ENCODE peak calls at places on chromosomes 4 and X, in ten cellular contexts. One of them, this sample, is unnamed.

GRCh38 chrX:119726900-119727555 is 31.4 kb upstream of the SOWAHD start:
- DNase-seq in body of pancreas: no peak
- DNase-seq in astrocyte of the spinal cord: no peak
- DNase-seq in AG04450: no peak
- DNase-seq in endodermal cell: no peak
- DNase-seq in H9: no peak
- DNase-seq in right lobe of liver: no peak
- DNase-seq in RWPE1: no peak
- DNase-seq in stomach: no peak
- DNase-seq in transverse colon: no peak
- DNase-seq in this sample: no peak

GRCh38 chrX:63506320-63506719 is 155.2 kb upstream of the SPIN4 start:
- DNase-seq in right lobe of liver: no peak
- DNase-seq in H9: no peak
- DNase-seq in AG04450: no peak
- DNase-seq in RWPE1: peak; percentile 0
- DNase-seq in astrocyte of the spinal cord: peak; percentile 39
- DNase-seq in stomach: no peak
- DNase-seq in endodermal cell: no peak
- DNase-seq in transverse colon: no peak
- DNase-seq in body of pancreas: no peak
- DNase-seq in this sample: no peak

GRCh38 chr4:794911-795725 is 30.8 kb downstream of the CPLX1 start:
- DNase-seq in stomach: no peak
- DNase-seq in AG04450: no peak
- DNase-seq in body of pancreas: no peak
- DNase-seq in astrocyte of the spinal cord: no peak
- DNase-seq in transverse colon: no peak
- DNase-seq in RWPE1: no peak
- DNase-seq in H9: no peak
- DNase-seq in endodermal cell: peak; percentile 66
- DNase-seq in right lobe of liver: no peak
- DNase-seq in this sample: no peak

GRCh38 chr4:127534041-127534440 is 98.7 kb upstream of the INTU start:
- DNase-seq in H9: no peak
- DNase-seq in right lobe of liver: no peak
- DNase-seq in body of pancreas: no peak
- DNase-seq in stomach: no peak
- DNase-seq in RWPE1: no peak
- DNase-seq in astrocyte of the spinal cord: no peak
- DNase-seq in AG04450: no peak
- DNase-seq in endodermal cell: no peak
- DNase-seq in transverse colon: no peak
- DNase-seq in this sample: no peak

GRCh38 chrX:109889289-109890006 is 113.5 kb upstream of the TMEM164 start:
- DNase-seq in astrocyte of the spinal cord: peak; percentile 16
- DNase-seq in RWPE1: no peak
- DNase-seq in H9: no peak
- DNase-seq in transverse colon: no peak
- DNase-seq in right lobe of liver: no peak
- DNase-seq in AG04450: no peak
- DNase-seq in endodermal cell: no peak
- DNase-seq in body of pancreas: no peak
- DNase-seq in stomach: no peak
- DNase-seq in this sample: peak; percentile 13

GRCh38 chr4:86302242-86302641 is 57.6 kb downstream of the MAPK10 start:
- DNase-seq in endodermal cell: no peak
- DNase-seq in AG04450: no peak
- DNase-seq in transverse colon: peak; percentile 16
- DNase-seq in H9: peak; percentile 31
- DNase-seq in body of pancreas: peak; percentile 20
- DNase-seq in stomach: no peak
- DNase-seq in RWPE1: no peak
- DNase-seq in right lobe of liver: no peak
- DNase-seq in astrocyte of the spinal cord: peak; percentile 76
- DNase-seq in this sample: peak; percentile 8

GRCh38 chr4:142324572-142324971 is 521.5 kb downstream of the INPP4B start:
- DNase-seq in AG04450: no peak
- DNase-seq in H9: no peak
- DNase-seq in transverse colon: no peak
- DNase-seq in right lobe of liver: no peak
- DNase-seq in endodermal cell: no peak
- DNase-seq in stomach: no peak
- DNase-seq in body of pancreas: no peak
- DNase-seq in astrocyte of the spinal cord: no peak
- DNase-seq in RWPE1: no peak
- DNase-seq in this sample: no peak

GRCh38 chr4:3317656-3318211 is 24.9 kb downstream of the RGS12 start:
- DNase-seq in H9: peak; percentile 30
- DNase-seq in stomach: peak; percentile 15
- DNase-seq in transverse colon: no peak
- DNase-seq in endodermal cell: peak; percentile 40
- DNase-seq in AG04450: no peak
- DNase-seq in body of pancreas: no peak
- DNase-seq in astrocyte of the spinal cord: no peak
- DNase-seq in right lobe of liver: peak; percentile 39
- DNase-seq in RWPE1: no peak
- DNase-seq in this sample: no peak

GRCh38 chr4:105661028-105661427 is 47.5 kb downstream of the INTS12 start:
- DNase-seq in transverse colon: no peak
- DNase-seq in H9: no peak
- DNase-seq in body of pancreas: no peak
- DNase-seq in RWPE1: no peak
- DNase-seq in AG04450: no peak
- DNase-seq in right lobe of liver: no peak
- DNase-seq in astrocyte of the spinal cord: no peak
- DNase-seq in endodermal cell: no peak
- DNase-seq in stomach: no peak
- DNase-seq in this sample: no peak

GRCh38 chrX:69163936-69164741 is 1.1 kb downstream of the PJA1 start:
- DNase-seq in RWPE1: peak; percentile 26
- DNase-seq in right lobe of liver: no peak
- DNase-seq in endodermal cell: no peak
- DNase-seq in body of pancreas: peak; percentile 18
- DNase-seq in AG04450: no peak
- DNase-seq in H9: peak; percentile 46
- DNase-seq in transverse colon: peak; percentile 27
- DNase-seq in astrocyte of the spinal cord: no peak
- DNase-seq in stomach: peak; percentile 32
- DNase-seq in this sample: no peak

GRCh38 chr4:71269241-71269640 is 69.6 kb upstream of the SLC4A4 start:
- DNase-seq in stomach: no peak
- DNase-seq in H9: no peak
- DNase-seq in transverse colon: no peak
- DNase-seq in astrocyte of the spinal cord: no peak
- DNase-seq in AG04450: no peak
- DNase-seq in endodermal cell: no peak
- DNase-seq in right lobe of liver: no peak
- DNase-seq in body of pancreas: no peak
- DNase-seq in RWPE1: no peak
- DNase-seq in this sample: no peak

GRCh38 chr4:71855944-71856343 is 72.1 kb upstream of the GC start:
- DNase-seq in RWPE1: no peak
- DNase-seq in stomach: no peak
- DNase-seq in H9: no peak
- DNase-seq in astrocyte of the spinal cord: no peak
- DNase-seq in AG04450: no peak
- DNase-seq in endodermal cell: no peak
- DNase-seq in transverse colon: no peak
- DNase-seq in body of pancreas: no peak
- DNase-seq in right lobe of liver: no peak
- DNase-seq in this sample: no peak

GRCh38 chrX:130770615-130771014 is 132.4 kb downstream of the ENOX2 start:
- DNase-seq in endodermal cell: no peak
- DNase-seq in AG04450: peak; percentile 13
- DNase-seq in H9: no peak
- DNase-seq in RWPE1: peak; percentile 52
- DNase-seq in body of pancreas: no peak
- DNase-seq in transverse colon: no peak
- DNase-seq in astrocyte of the spinal cord: peak; percentile 77
- DNase-seq in right lobe of liver: no peak
- DNase-seq in stomach: no peak
- DNase-seq in this sample: no peak

GRCh38 chr4:1192493-1193205 is 20.3 kb upstream of the SPON2 start:
- DNase-seq in transverse colon: peak; percentile 23
- DNase-seq in right lobe of liver: peak; percentile 68
- DNase-seq in body of pancreas: peak; percentile 16
- DNase-seq in H9: peak; percentile 19
- DNase-seq in astrocyte of the spinal cord: no peak
- DNase-seq in stomach: peak; percentile 59
- DNase-seq in AG04450: no peak
- DNase-seq in endodermal cell: peak; percentile 35
- DNase-seq in RWPE1: no peak
- DNase-seq in this sample: no peak

GRCh38 chr4:95398217-95398616 is 150.6 kb downstream of the UNC5C start:
- DNase-seq in body of pancreas: no peak
- DNase-seq in AG04450: no peak
- DNase-seq in astrocyte of the spinal cord: no peak
- DNase-seq in endodermal cell: no peak
- DNase-seq in stomach: no peak
- DNase-seq in right lobe of liver: no peak
- DNase-seq in H9: no peak
- DNase-seq in transverse colon: no peak
- DNase-seq in RWPE1: no peak
- DNase-seq in this sample: no peak

DNA sequence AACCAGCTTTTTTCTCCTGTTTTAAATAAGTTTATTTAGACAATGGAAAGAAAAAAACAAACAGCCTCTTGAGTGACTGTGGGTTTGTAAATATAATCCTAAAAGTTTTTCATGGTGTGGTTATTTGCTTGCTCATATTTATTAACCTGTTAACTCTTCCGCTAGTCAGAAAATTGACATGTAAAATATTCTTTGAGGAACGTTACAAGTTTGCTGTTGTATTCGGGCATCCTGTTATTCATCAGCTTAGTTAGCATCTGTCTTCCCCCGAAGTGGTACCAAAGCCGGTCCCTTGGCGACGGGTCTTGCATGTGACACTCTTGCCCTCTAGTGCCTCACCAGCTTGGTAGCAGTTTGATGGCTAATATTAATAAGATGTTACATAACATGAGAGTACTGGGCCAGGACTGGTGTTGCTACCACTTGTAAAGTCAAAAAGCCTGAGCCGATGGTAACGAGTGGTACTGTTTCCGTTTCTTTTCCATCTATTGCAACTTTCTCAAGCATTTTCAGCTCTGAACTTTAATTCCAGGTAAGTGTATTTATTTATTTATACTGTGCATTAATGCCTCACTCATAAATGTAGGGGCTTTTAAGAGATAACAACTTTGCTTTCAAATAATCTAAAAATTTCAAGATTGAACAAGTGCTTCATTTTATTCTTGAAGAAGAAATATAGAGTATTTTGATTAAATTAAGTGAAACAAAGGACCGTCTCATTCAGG is at the start of gene NDST3:
- DNase-seq in RWPE1: peak; percentile 51
- DNase-seq in AG04450: no peak
- DNase-seq in stomach: peak; percentile 78
- DNase-seq in body of pancreas: peak; percentile 45
- DNase-seq in endodermal cell: peak; percentile 88
- DNase-seq in astrocyte of the spinal cord: peak; percentile 82
- DNase-seq in transverse colon: peak; percentile 39
- DNase-seq in right lobe of liver: peak; percentile 60
- DNase-seq in H9: peak; percentile 74
- DNase-seq in this sample: peak; percentile 64
- TF ChIP-seq CTCF in RWPE1: peak; percentile 73
- TF ChIP-seq CTCF in AG04450: peak; percentile 15
- TF ChIP-seq CTCF in stomach: no peak
- TF ChIP-seq CTCF in body of pancreas: peak; percentile 40
- TF ChIP-seq CTCF in endodermal cell: peak; percentile 82
- TF ChIP-seq CTCF in astrocyte of the spinal cord: peak; percentile 52
- TF ChIP-seq CTCF in transverse colon: no peak
- TF ChIP-seq CTCF in right lobe of liver: peak; percentile 31
- TF ChIP-seq CTCF in H9: peak; percentile 81
- TF ChIP-seq CTCF in this sample: peak; percentile 75

GRCh38 chrX:1462110-1462509 is 9.4 kb upstream of the ASMTL start:
- DNase-seq in AG04450: no peak
- DNase-seq in RWPE1: no peak
- DNase-seq in transverse colon: no peak
- DNase-seq in body of pancreas: no peak
- DNase-seq in H9: no peak
- DNase-seq in right lobe of liver: no peak
- DNase-seq in astrocyte of the spinal cord: no peak
- DNase-seq in stomach: no peak
- DNase-seq in endodermal cell: no peak
- DNase-seq in this sample: no peak
- TF ChIP-seq CTCF in AG04450: no peak
- TF ChIP-seq CTCF in RWPE1: no peak
- TF ChIP-seq CTCF in transverse colon: no peak
- TF ChIP-seq CTCF in body of pancreas: no peak
- TF ChIP-seq CTCF in H9: no peak
- TF ChIP-seq CTCF in right lobe of liver: no peak
- TF ChIP-seq CTCF in astrocyte of the spinal cord: no peak
- TF ChIP-seq CTCF in stomach: no peak
- TF ChIP-seq CTCF in endodermal cell: no peak
- TF ChIP-seq CTCF in this sample: no peak

DNA sequence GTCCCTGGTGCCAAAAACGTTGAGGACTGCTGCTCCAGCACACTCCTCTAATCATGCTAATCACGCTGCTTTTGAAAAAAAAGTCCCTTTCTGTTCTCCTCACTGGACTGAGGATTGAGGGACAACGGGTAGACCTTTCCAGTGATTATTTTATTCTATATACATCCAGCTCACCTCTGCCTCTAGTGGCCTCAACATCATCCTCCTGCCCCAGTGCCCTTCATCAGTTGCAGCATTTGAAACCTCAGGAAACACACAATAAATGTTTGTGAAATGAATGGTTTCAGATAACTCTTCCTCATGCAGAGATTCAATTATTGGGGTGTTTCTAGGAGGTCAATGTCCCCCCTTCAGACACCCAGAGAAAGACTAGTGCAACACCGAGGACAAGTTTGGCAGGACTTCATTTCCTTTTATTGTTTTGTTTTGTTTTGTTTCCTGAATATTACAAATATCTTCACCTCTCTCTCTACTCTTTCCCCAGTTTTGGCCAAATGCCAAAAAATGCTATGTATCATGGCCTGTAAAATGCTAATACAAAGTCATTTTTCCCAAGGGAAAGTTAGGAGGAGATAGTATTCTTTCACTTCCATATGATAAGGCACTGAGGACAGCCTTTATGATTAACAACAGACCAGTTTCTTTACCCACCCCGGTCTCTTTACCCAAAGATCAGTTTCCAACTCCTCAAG is 460.1 kb upstream of the SLIT2 start:
- DNase-seq in right lobe of liver: no peak
- DNase-seq in body of pancreas: no peak
- DNase-seq in astrocyte of the spinal cord: peak; percentile 7
- DNase-seq in H9: no peak
- DNase-seq in AG04450: no peak
- DNase-seq in stomach: no peak
- DNase-seq in RWPE1: no peak
- DNase-seq in transverse colon: no peak
- DNase-seq in endodermal cell: no peak
- DNase-seq in this sample: no peak
- TF ChIP-seq CTCF in right lobe of liver: no peak
- TF ChIP-seq CTCF in body of pancreas: no peak
- TF ChIP-seq CTCF in astrocyte of the spinal cord: peak; percentile 28
- TF ChIP-seq CTCF in H9: peak; percentile 37
- TF ChIP-seq CTCF in AG04450: peak; percentile 25
- TF ChIP-seq CTCF in stomach: no peak
- TF ChIP-seq CTCF in RWPE1: no peak
- TF ChIP-seq CTCF in transverse colon: no peak
- TF ChIP-seq CTCF in endodermal cell: peak; percentile 37
- TF ChIP-seq CTCF in this sample: peak; percentile 22

GRCh38 chr4:108868606-108869227 is 105.9 kb upstream of the ETNPPL start:
- DNase-seq in AG04450: no peak
- DNase-seq in endodermal cell: no peak
- DNase-seq in astrocyte of the spinal cord: no peak
- DNase-seq in transverse colon: no peak
- DNase-seq in right lobe of liver: no peak
- DNase-seq in stomach: no peak
- DNase-seq in RWPE1: no peak
- DNase-seq in H9: no peak
- DNase-seq in body of pancreas: no peak
- DNase-seq in this sample: no peak
- TF ChIP-seq CTCF in AG04450: no peak
- TF ChIP-seq CTCF in endodermal cell: no peak
- TF ChIP-seq CTCF in astrocyte of the spinal cord: no peak
- TF ChIP-seq CTCF in transverse colon: no peak
- TF ChIP-seq CTCF in right lobe of liver: no peak
- TF ChIP-seq CTCF in stomach: no peak
- TF ChIP-seq CTCF in RWPE1: no peak
- TF ChIP-seq CTCF in H9: no peak
- TF ChIP-seq CTCF in body of pancreas: no peak
- TF ChIP-seq CTCF in this sample: no peak